ENCODE peak calls at places on chromosomes 7 and 10, in four cellular contexts. G is HEK293T, W is KBM-7, U is HT1080. V is an unnamed sample.

GRCh38 chr7:43803865-43804264 is 45.4 kb downstream of the BLVRA start:
- DNase-seq in W (no peak), U (no peak), G (no peak), V (no peak)

GRCh38 chr10:115525141-115525540 is 432.0 kb downstream of the ATRNL1 start:
- DNase-seq in G (no peak), W (no peak), U (no peak), V (no peak)

GRCh38 chr7:128174391-128174790 is 66.7 kb upstream of the LEP start:
- DNase-seq in G (no peak), U (no peak), W (peak), V (no peak)

GRCh38 chr10:29962451-29962850 is 96.9 kb downstream of the JCAD start:
- DNase-seq in U (no peak), G (no peak), W (no peak), V (no peak)

GRCh38 chr10:13920031-13920430 is 333.3 kb downstream of the PRPF18 start:
- DNase-seq in U (no peak), G (no peak), W (no peak), V (no peak)

GRCh38 chr7:5636446-5636835 is 145.0 kb downstream of the RNF216 start:
- DNase-seq in U (no peak), W (no peak), G (no peak), V (no peak)

GRCh38 chr10:11163990-11164805 is 146.5 kb downstream of the CELF2 start:
- DNase-seq in W (no peak), U (no peak), G (no peak), V (no peak)

GRCh38 chr7:50812847-50813475 is 30.3 kb upstream of the GRB10 start:
- DNase-seq in G (no peak), W (no peak), U (peak), V (peak)

GRCh38 chr10:33897255-33897893 is 562.9 kb upstream of the NRP1 start:
- DNase-seq in U (peak), W (no peak), G (no peak), V (peak)

GRCh38 chr10:43299579-43299978 is 32.7 kb upstream of the RASGEF1A start:
- DNase-seq in U (no peak), G (no peak), W (no peak), V (no peak)

GRCh38 chr7:124071843-124072242 is 39.0 kb upstream of the TMEM229A start:
- DNase-seq in G (no peak), U (no peak), W (no peak), V (no peak)

GRCh38 chr10:132437511-132437910 is 40.5 kb downstream of the PWWP2B start:
- DNase-seq in U (no peak), G (no peak), W (no peak), V (no peak)

GRCh38 chr10:71206911-71207310 is 5.5 kb upstream of the UNC5B start:
- DNase-seq in G (no peak), W (no peak), U (no peak), V (no peak)

GRCh38 chr7:20229652-20230500 is 12.7 kb upstream of the MACC1 start:
- DNase-seq in U (peak), W (peak), G (no peak), V (peak)

GRCh38 chr7:118590107-118590506 is 365.6 kb downstream of the ANKRD7 start:
- DNase-seq in U (peak), G (no peak), W (peak), V (no peak)

GRCh38 chr7:142804715-142805114 is 33.9 kb downstream of the PRSS2 start:
- DNase-seq in G (no peak), W (peak), U (no peak), V (no peak)

GRCh38 chr7:100676501-100677306 is 3.2 kb downstream of the GNB2 start:
- DNase-seq in W (no peak), G (no peak), U (no peak), V (no peak)

GRCh38 chr7:39615350-39615975 is 7.9 kb upstream of the RALA start:
- DNase-seq in U (no peak), W (no peak), G (no peak), V (no peak)

V was measured in EL.